ENCODE peak calls at places on chromosome 16, in five cellular contexts. One of them, this sample, is unnamed. For H3K4me1, the result is how much of the 10 kb centered on the place peaks cover.

GRCh38 chr16:56617212-56618085 is 8.1 kb upstream of the MT1E start:
- DNase-seq in A549: no peak
- DNase-seq in heart right ventricle: peak
- DNase-seq in IMR-90: peak
- DNase-seq in uterus: peak
- DNase-seq in this sample: peak

GRCh38 chr16:79981814-79982213 is 381.3 kb upstream of the MAF start:
- DNase-seq in A549: no peak
- DNase-seq in heart right ventricle: no peak
- DNase-seq in IMR-90: no peak
- DNase-seq in uterus: no peak
- DNase-seq in this sample: no peak

GRCh38 chr16:14399397-14400284 is 230.4 kb downstream of the PARN start:
- DNase-seq in A549: peak
- DNase-seq in heart right ventricle: peak
- DNase-seq in IMR-90: peak
- DNase-seq in uterus: peak
- DNase-seq in this sample: no peak

GRCh38 chr16:56672761-56673536 is 3.3 kb downstream of the MT1H start:
- DNase-seq in A549: no peak
- DNase-seq in heart right ventricle: no peak
- DNase-seq in IMR-90: peak
- DNase-seq in uterus: no peak
- DNase-seq in this sample: no peak

GRCh38 chr16:56800355-56800754 is 64.7 kb upstream of the SLC12A3 start:
- DNase-seq in A549: no peak
- DNase-seq in heart right ventricle: no peak
- DNase-seq in IMR-90: no peak
- DNase-seq in uterus: no peak
- DNase-seq in this sample: no peak

GRCh38 chr16:22353188-22353919 is 21.1 kb downstream of the CDR2 start:
- DNase-seq in A549: peak
- DNase-seq in heart right ventricle: no peak
- DNase-seq in IMR-90: peak
- DNase-seq in uterus: no peak
- DNase-seq in this sample: peak

GRCh38 chr16:14347706-14348105 is 276.6 kb downstream of the MRTFB start:
- DNase-seq in A549: no peak
- DNase-seq in heart right ventricle: peak
- DNase-seq in IMR-90: no peak
- DNase-seq in uterus: no peak
- DNase-seq in this sample: no peak

GRCh38 chr16:68823401-68823800 is 19.9 kb upstream of the TANGO6 start:
- DNase-seq in A549: no peak
- DNase-seq in heart right ventricle: no peak
- DNase-seq in IMR-90: peak
- DNase-seq in uterus: no peak
- DNase-seq in this sample: peak

GRCh38 chr16:56450275-56450889 is 750 bp downstream of the NUDT21 start:
- DNase-seq in A549: peak
- DNase-seq in heart right ventricle: no peak
- DNase-seq in IMR-90: peak
- DNase-seq in uterus: no peak
- DNase-seq in this sample: no peak

GRCh38 chr16:80993293-80993691 is 13.4 kb downstream of the CMC2 start:
- DNase-seq in A549: peak
- DNase-seq in heart right ventricle: no peak
- DNase-seq in IMR-90: peak
- DNase-seq in uterus: no peak
- DNase-seq in this sample: peak

GRCh38 chr16:78323315-78323714 is 223.9 kb downstream of the WWOX start:
- DNase-seq in A549: no peak
- DNase-seq in heart right ventricle: no peak
- DNase-seq in IMR-90: no peak
- DNase-seq in uterus: no peak
- DNase-seq in this sample: no peak

GRCh38 chr16:11583171-11583570 is 3.5 kb downstream of the LITAF start:
- DNase-seq in A549: no peak
- DNase-seq in heart right ventricle: no peak
- DNase-seq in IMR-90: peak
- DNase-seq in uterus: peak
- DNase-seq in this sample: no peak

GRCh38 chr16:51538707-51539604 is 387.9 kb upstream of the SALL1 start:
- DNase-seq in A549: peak
- DNase-seq in heart right ventricle: no peak
- DNase-seq in IMR-90: peak
- DNase-seq in uterus: no peak
- DNase-seq in this sample: peak

GRCh38 chr16:12674096-12674495 is 129.6 kb downstream of the CPPED1 start:
- DNase-seq in A549: peak
- DNase-seq in heart right ventricle: no peak
- DNase-seq in IMR-90: peak
- DNase-seq in uterus: no peak
- DNase-seq in this sample: no peak

GRCh38 chr16:87795336-87795735 is 29.6 kb upstream of the KLHDC4 start:
- DNase-seq in A549: no peak
- DNase-seq in heart right ventricle: no peak
- DNase-seq in IMR-90: no peak
- DNase-seq in uterus: no peak
- DNase-seq in this sample: no peak

GRCh38 chr16:76486740-76487139 is 209.5 kb downstream of the CNTNAP4 start:
- DNase-seq in A549: no peak
- DNase-seq in heart right ventricle: no peak
- DNase-seq in IMR-90: no peak
- DNase-seq in uterus: no peak
- DNase-seq in this sample: no peak

GRCh38 chr16:28609631-28610594 is at the start of gene SULT1A1:
- DNase-seq in A549: no peak
- DNase-seq in heart right ventricle: peak
- DNase-seq in IMR-90: no peak
- DNase-seq in uterus: no peak
- DNase-seq in this sample: no peak

GRCh38 chr16:28186752-28187151 is 25.0 kb downstream of the XPO6 start:
- DNase-seq in A549: no peak
- DNase-seq in heart right ventricle: no peak
- DNase-seq in IMR-90: peak
- DNase-seq in uterus: no peak
- DNase-seq in this sample: no peak

GRCh38 chr16:69111831-69112230 is 6.4 kb downstream of the HAS3 start:
- DNase-seq in A549: no peak
- DNase-seq in heart right ventricle: no peak
- DNase-seq in IMR-90: no peak
- DNase-seq in uterus: no peak
- DNase-seq in this sample: no peak

GRCh38 chr16:27382187-27382855 is 19.7 kb upstream of the IL21R start:
- DNase-seq in A549: no peak
- DNase-seq in heart right ventricle: no peak
- DNase-seq in IMR-90: no peak
- DNase-seq in uterus: no peak
- DNase-seq in this sample: no peak

GRCh38 chr16:14502932-14503741 is 126.9 kb downstream of the PARN start:
- DNase-seq in A549: no peak
- DNase-seq in heart right ventricle: no peak
- DNase-seq in IMR-90: peak
- DNase-seq in uterus: no peak
- DNase-seq in this sample: peak

GRCh38 chr16:67552476-67552875 is 9.8 kb upstream of the CTCF start:
- DNase-seq in A549: no peak
- DNase-seq in heart right ventricle: peak
- DNase-seq in IMR-90: no peak
- DNase-seq in uterus: no peak
- DNase-seq in this sample: no peak

GRCh38 chr16:84191466-84191865 is 509 bp downstream of the ADAD2 start:
- DNase-seq in A549: no peak
- DNase-seq in heart right ventricle: no peak
- DNase-seq in IMR-90: no peak
- DNase-seq in uterus: no peak
- DNase-seq in this sample: no peak

GRCh38 chr16:13660807-13661206 is 259.1 kb upstream of the ERCC4 start:
- DNase-seq in A549: peak
- DNase-seq in heart right ventricle: no peak
- DNase-seq in IMR-90: no peak
- DNase-seq in uterus: no peak
- DNase-seq in this sample: no peak

DNA sequence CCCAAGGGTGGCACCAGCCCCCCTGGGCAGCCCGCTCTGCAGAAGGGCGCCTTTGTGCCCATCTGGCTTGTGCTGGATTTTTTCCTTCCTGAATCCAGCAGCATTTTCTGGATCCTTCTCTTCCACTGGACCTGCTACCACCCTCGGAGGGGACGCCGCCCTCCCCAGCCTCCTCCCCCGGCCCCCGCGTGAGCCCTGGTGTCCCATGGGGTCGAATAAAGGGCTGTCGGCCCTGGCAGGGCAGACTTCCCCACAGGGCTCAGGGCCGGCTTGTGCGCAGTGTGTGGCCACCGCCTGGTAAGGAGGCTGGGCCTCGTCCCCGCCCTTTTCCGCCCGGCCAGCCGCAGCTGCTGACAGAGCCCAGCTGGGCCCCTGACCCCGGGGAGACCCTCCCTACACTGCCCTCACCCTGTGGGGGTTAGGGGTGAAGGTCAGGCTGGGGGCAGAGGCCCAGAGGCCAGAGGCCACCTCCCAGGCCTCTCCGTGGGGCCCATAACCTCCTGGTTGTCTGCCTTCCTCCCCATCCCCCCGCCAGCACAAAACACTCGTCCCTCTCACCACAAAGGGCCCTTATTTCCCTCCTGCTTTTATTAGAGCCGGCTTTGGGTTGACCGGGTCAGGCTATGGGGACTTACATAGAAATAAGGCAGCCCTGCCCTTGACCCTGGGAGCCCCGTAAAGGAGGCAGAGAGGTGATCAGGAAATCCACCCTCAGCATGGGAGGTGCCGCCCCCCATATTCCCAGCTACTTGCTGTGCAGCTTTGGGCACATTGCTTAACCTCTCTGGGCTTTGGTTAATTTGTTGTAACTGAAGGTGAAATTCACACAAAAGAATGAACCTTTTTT is 179.3 kb upstream of the CIBAR2 start:
- DNase-seq in A549: no peak
- DNase-seq in heart right ventricle: peak
- DNase-seq in IMR-90: no peak
- DNase-seq in uterus: no peak
- DNase-seq in this sample: no peak
- H3K27ac ChIP-seq in A549: no peak
- H3K27ac ChIP-seq in heart right ventricle: peak
- H3K27ac ChIP-seq in IMR-90: no peak
- H3K27ac ChIP-seq in uterus: no peak
- H3K27ac ChIP-seq in this sample: no peak

GRCh38 chr16:677306-678190 is 2.1 kb downstream of the RHBDL1 start:
- DNase-seq in A549: no peak
- DNase-seq in heart right ventricle: no peak
- DNase-seq in IMR-90: no peak
- DNase-seq in uterus: no peak
- DNase-seq in this sample: no peak

GRCh38 chr16:678858-679807 is 1.1 kb upstream of the STUB1 start:
- DNase-seq in A549: peak
- DNase-seq in heart right ventricle: peak
- DNase-seq in IMR-90: peak
- DNase-seq in uterus: peak
- DNase-seq in this sample: peak

GRCh38 chr16:679808-680624 is at the start of gene STUB1:
- DNase-seq in A549: peak
- DNase-seq in heart right ventricle: peak
- DNase-seq in IMR-90: peak
- DNase-seq in uterus: peak
- DNase-seq in this sample: peak

GRCh38 chr16:676565-677297 is 1.3 kb downstream of the RHBDL1 start:
- DNase-seq in A549: no peak
- DNase-seq in heart right ventricle: no peak
- DNase-seq in IMR-90: no peak
- DNase-seq in uterus: no peak
- DNase-seq in this sample: peak

GRCh38 chr16:678209-678857 is 1.9 kb upstream of the STUB1 start:
- DNase-seq in A549: no peak
- DNase-seq in heart right ventricle: no peak
- DNase-seq in IMR-90: no peak
- DNase-seq in uterus: no peak
- DNase-seq in this sample: no peak
- H3K4me1 ChIP-seq in A549: under half
- H3K4me1 ChIP-seq in heart right ventricle: under half
- H3K4me1 ChIP-seq in IMR-90: under half
- H3K4me1 ChIP-seq in uterus: under half
- H3K4me1 ChIP-seq in this sample: under half

DNA sequence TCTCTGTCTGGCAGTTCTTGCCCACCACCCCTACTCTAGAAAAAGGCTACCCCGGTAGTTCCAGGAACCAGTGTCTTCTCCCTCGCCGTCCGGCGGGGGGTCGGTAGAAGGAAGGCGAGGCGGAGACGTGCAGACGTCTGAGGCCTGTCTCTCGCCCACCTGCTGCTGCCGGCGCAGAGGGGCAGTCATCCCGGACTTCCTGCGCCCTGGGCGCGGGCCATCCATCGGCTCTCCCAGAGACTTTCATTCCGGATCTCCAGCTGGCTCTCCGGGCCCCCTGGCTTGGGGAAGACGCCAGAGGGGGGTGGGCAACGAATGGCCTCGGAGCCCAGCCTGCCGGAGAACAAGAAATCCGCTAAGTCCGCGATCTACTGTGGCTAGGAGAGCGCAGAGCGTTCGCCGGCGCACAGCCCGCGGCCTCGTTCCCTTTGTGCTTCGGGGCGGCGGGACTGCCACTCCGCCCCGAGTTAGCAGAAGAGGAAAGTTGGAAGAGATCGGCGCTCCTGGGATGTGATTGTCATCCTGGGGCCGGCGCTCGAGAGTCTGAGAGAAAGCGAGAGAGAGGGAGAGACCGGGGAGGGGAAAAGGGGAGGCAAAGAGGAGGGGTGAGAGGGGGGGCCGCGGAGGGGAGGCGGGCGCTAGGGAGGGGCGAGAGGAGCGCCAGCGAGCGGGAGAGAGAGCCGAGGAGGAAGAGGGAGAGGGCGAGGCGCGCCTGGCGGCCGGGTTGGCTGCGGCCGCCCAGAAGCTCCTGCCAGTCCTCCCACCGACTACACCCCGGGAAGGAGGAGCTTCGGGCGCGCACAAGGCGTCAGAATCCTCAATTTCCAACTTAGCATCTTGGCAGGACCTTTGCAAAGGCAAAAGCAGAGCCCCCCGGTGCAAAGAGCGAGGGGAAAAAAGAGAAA is at the start of gene IRX5:
- DNase-seq in A549: peak
- DNase-seq in heart right ventricle: peak
- DNase-seq in IMR-90: peak
- DNase-seq in uterus: peak
- DNase-seq in this sample: peak
- TF ChIP-seq CTCF in A549: no peak
- TF ChIP-seq CTCF in heart right ventricle: peak
- TF ChIP-seq CTCF in IMR-90: peak
- TF ChIP-seq CTCF in uterus: peak
- TF ChIP-seq CTCF in this sample: peak

DNA sequence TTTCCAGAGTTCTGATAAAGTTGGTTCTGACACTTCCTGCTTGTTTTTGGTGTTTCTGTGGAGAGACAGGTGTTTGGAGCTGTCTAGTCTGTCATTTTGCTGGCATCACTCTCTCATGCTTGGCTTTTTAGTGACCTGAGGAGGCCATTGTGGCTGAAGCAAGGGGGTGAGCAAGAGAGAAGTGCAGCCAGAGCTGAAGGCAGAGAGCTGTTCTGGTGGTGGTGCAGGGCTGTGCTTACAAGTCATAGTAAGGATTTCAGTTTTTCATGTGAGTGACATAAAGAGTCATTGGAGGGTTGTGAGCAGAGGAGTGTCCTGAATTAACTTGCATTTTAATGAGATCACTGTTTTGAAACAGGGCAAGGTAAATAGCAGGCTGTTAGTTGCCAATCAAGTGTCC is 97.5 kb downstream of the CHD9 start:
- DNase-seq in A549: no peak
- DNase-seq in heart right ventricle: no peak
- DNase-seq in IMR-90: peak
- DNase-seq in uterus: no peak
- DNase-seq in this sample: no peak
- H3K27ac ChIP-seq in A549: no peak
- H3K27ac ChIP-seq in heart right ventricle: no peak
- H3K27ac ChIP-seq in IMR-90: no peak
- H3K27ac ChIP-seq in uterus: no peak
- H3K27ac ChIP-seq in this sample: no peak